ENCODE peak calls at places on chromosomes 13 and 19, in eight cellular contexts. One of them, this sample, is unnamed. For H3K4me1, the result is how much of the 10 kb centered on the place peaks cover.

GRCh38 chr13:110396913-110397379 is 89.9 kb downstream of the COL4A2 start:
- DNase-seq in CD8-positive, alpha-beta T cell: no peak
- DNase-seq in psoas muscle: peak
- DNase-seq in tibial nerve: peak
- DNase-seq in left ventricle myocardium inferior: peak
- DNase-seq in stomach: peak
- DNase-seq in PC-3: peak
- DNase-seq in osteoblast: peak
- DNase-seq in this sample: no peak

GRCh38 chr13:58018020-58018419 is 386.5 kb downstream of the PCDH17 start:
- DNase-seq in stomach: no peak
- DNase-seq in left ventricle myocardium inferior: no peak
- DNase-seq in CD8-positive, alpha-beta T cell: no peak
- DNase-seq in osteoblast: no peak
- DNase-seq in psoas muscle: no peak
- DNase-seq in tibial nerve: no peak
- DNase-seq in PC-3: no peak
- DNase-seq in this sample: no peak

GRCh38 chr13:21175656-21176194 is 627 bp downstream of the SKA3 start:
- DNase-seq in PC-3: no peak
- DNase-seq in CD8-positive, alpha-beta T cell: no peak
- DNase-seq in osteoblast: no peak
- DNase-seq in psoas muscle: no peak
- DNase-seq in left ventricle myocardium inferior: no peak
- DNase-seq in tibial nerve: no peak
- DNase-seq in stomach: no peak
- DNase-seq in this sample: no peak

GRCh38 chr13:42991892-42992584 is at the start of gene EPSTI1:
- DNase-seq in PC-3: peak
- DNase-seq in stomach: peak
- DNase-seq in CD8-positive, alpha-beta T cell: peak
- DNase-seq in osteoblast: peak
- DNase-seq in tibial nerve: peak
- DNase-seq in left ventricle myocardium inferior: peak
- DNase-seq in psoas muscle: peak
- DNase-seq in this sample: no peak

GRCh38 chr19:18098891-18099622 is 1.5 kb downstream of the MAST3 start:
- DNase-seq in stomach: peak
- DNase-seq in left ventricle myocardium inferior: no peak
- DNase-seq in psoas muscle: no peak
- DNase-seq in osteoblast: peak
- DNase-seq in tibial nerve: no peak
- DNase-seq in PC-3: no peak
- DNase-seq in CD8-positive, alpha-beta T cell: no peak
- DNase-seq in this sample: no peak

GRCh38 chr13:19967619-19968018 is 9.1 kb downstream of the ZMYM2 start:
- DNase-seq in psoas muscle: no peak
- DNase-seq in PC-3: no peak
- DNase-seq in CD8-positive, alpha-beta T cell: no peak
- DNase-seq in stomach: no peak
- DNase-seq in osteoblast: peak
- DNase-seq in left ventricle myocardium inferior: no peak
- DNase-seq in tibial nerve: no peak
- DNase-seq in this sample: no peak

GRCh38 chr13:105630411-105630810 is 905.1 kb downstream of the EFNB2 start:
- DNase-seq in left ventricle myocardium inferior: no peak
- DNase-seq in psoas muscle: no peak
- DNase-seq in tibial nerve: no peak
- DNase-seq in osteoblast: no peak
- DNase-seq in PC-3: no peak
- DNase-seq in CD8-positive, alpha-beta T cell: no peak
- DNase-seq in stomach: no peak
- DNase-seq in this sample: no peak

GRCh38 chr19:18717601-18718000 is 34.1 kb downstream of the CRTC1 start:
- DNase-seq in psoas muscle: no peak
- DNase-seq in CD8-positive, alpha-beta T cell: no peak
- DNase-seq in left ventricle myocardium inferior: no peak
- DNase-seq in tibial nerve: no peak
- DNase-seq in PC-3: no peak
- DNase-seq in stomach: no peak
- DNase-seq in osteoblast: no peak
- DNase-seq in this sample: peak

GRCh38 chr13:45879666-45880065 is 28.1 kb upstream of the SIAH3 start:
- DNase-seq in PC-3: peak
- DNase-seq in osteoblast: no peak
- DNase-seq in tibial nerve: no peak
- DNase-seq in left ventricle myocardium inferior: peak
- DNase-seq in stomach: peak
- DNase-seq in CD8-positive, alpha-beta T cell: no peak
- DNase-seq in psoas muscle: peak
- DNase-seq in this sample: no peak

GRCh38 chr19:11379857-11380350 is 4.2 kb downstream of the EPOR start:
- DNase-seq in stomach: no peak
- DNase-seq in CD8-positive, alpha-beta T cell: no peak
- DNase-seq in PC-3: peak
- DNase-seq in psoas muscle: no peak
- DNase-seq in tibial nerve: no peak
- DNase-seq in left ventricle myocardium inferior: no peak
- DNase-seq in osteoblast: peak
- DNase-seq in this sample: no peak

GRCh38 chr19:30158893-30159245 is 213.3 kb upstream of the ZNF536 start:
- DNase-seq in stomach: no peak
- DNase-seq in left ventricle myocardium inferior: no peak
- DNase-seq in CD8-positive, alpha-beta T cell: no peak
- DNase-seq in osteoblast: no peak
- DNase-seq in tibial nerve: no peak
- DNase-seq in psoas muscle: peak
- DNase-seq in PC-3: no peak
- DNase-seq in this sample: no peak

GRCh38 chr19:48899781-48900476 is at the start of gene NUCB1:
- DNase-seq in CD8-positive, alpha-beta T cell: peak
- DNase-seq in osteoblast: peak
- DNase-seq in tibial nerve: peak
- DNase-seq in PC-3: peak
- DNase-seq in left ventricle myocardium inferior: peak
- DNase-seq in psoas muscle: peak
- DNase-seq in stomach: peak
- DNase-seq in this sample: peak
- TF ChIP-seq CTCF in CD8-positive, alpha-beta T cell: no peak
- TF ChIP-seq CTCF in osteoblast: peak
- TF ChIP-seq CTCF in tibial nerve: peak
- TF ChIP-seq CTCF in PC-3: no peak
- TF ChIP-seq CTCF in left ventricle myocardium inferior: peak
- TF ChIP-seq CTCF in psoas muscle: peak
- TF ChIP-seq CTCF in stomach: no peak
- TF ChIP-seq CTCF in this sample: peak

DNA sequence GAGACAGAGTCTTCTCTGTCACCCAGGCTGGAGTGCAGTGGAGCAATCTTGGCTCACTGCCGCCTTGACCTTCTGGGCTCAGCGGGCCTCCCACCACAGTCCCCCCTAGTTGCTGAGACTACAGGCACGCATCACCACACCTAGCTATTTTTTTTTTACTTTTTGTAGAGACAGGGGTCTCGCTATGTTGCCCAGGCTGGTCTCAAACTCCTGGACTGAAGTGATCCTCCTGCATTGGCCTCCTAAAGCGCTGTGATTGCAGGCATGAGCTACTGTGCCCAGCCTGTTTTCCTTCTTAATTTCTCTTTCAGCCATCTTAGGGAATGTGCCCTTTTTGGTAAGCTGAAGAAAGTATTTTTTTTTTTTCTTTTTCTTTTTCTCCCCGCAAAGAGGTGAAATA is 42.6 kb upstream of the RNF113B start:
- DNase-seq in PC-3: no peak
- DNase-seq in tibial nerve: no peak
- DNase-seq in CD8-positive, alpha-beta T cell: no peak
- DNase-seq in osteoblast: no peak
- DNase-seq in psoas muscle: no peak
- DNase-seq in left ventricle myocardium inferior: no peak
- DNase-seq in stomach: no peak
- DNase-seq in this sample: no peak
- H3K4me1 ChIP-seq in PC-3: under half
- H3K4me1 ChIP-seq in tibial nerve: under half
- H3K4me1 ChIP-seq in CD8-positive, alpha-beta T cell: under half
- H3K4me1 ChIP-seq in osteoblast: half or more
- H3K4me1 ChIP-seq in psoas muscle: under half
- H3K4me1 ChIP-seq in left ventricle myocardium inferior: under half
- H3K4me1 ChIP-seq in stomach: half or more
- H3K4me1 ChIP-seq in this sample: under half

GRCh38 chr19:43779820-43780219 is 953 bp downstream of the KCNN4 start:
- DNase-seq in psoas muscle: no peak
- DNase-seq in osteoblast: peak
- DNase-seq in CD8-positive, alpha-beta T cell: no peak
- DNase-seq in tibial nerve: no peak
- DNase-seq in left ventricle myocardium inferior: no peak
- DNase-seq in PC-3: peak
- DNase-seq in stomach: no peak
- DNase-seq in this sample: no peak
- TF ChIP-seq CTCF in psoas muscle: no peak
- TF ChIP-seq CTCF in osteoblast: peak
- TF ChIP-seq CTCF in CD8-positive, alpha-beta T cell: no peak
- TF ChIP-seq CTCF in tibial nerve: no peak
- TF ChIP-seq CTCF in left ventricle myocardium inferior: no peak
- TF ChIP-seq CTCF in PC-3: peak
- TF ChIP-seq CTCF in stomach: no peak
- TF ChIP-seq CTCF in this sample: no peak

GRCh38 chr19:39157275-39157996 is 31.9 kb downstream of the PAK4 start:
- DNase-seq in psoas muscle: no peak
- DNase-seq in left ventricle myocardium inferior: no peak
- DNase-seq in PC-3: no peak
- DNase-seq in CD8-positive, alpha-beta T cell: no peak
- DNase-seq in osteoblast: peak
- DNase-seq in tibial nerve: no peak
- DNase-seq in stomach: no peak
- DNase-seq in this sample: no peak
- H3K4me1 ChIP-seq in psoas muscle: under half
- H3K4me1 ChIP-seq in left ventricle myocardium inferior: under half
- H3K4me1 ChIP-seq in PC-3: under half
- H3K4me1 ChIP-seq in CD8-positive, alpha-beta T cell: under half
- H3K4me1 ChIP-seq in osteoblast: under half
- H3K4me1 ChIP-seq in tibial nerve: under half
- H3K4me1 ChIP-seq in stomach: half or more
- H3K4me1 ChIP-seq in this sample: under half

GRCh38 chr19:51926784-51927741 is at the start of gene ZNF613:
- DNase-seq in osteoblast: peak
- DNase-seq in psoas muscle: peak
- DNase-seq in PC-3: peak
- DNase-seq in stomach: peak
- DNase-seq in tibial nerve: peak
- DNase-seq in CD8-positive, alpha-beta T cell: peak
- DNase-seq in left ventricle myocardium inferior: peak
- DNase-seq in this sample: peak
- TF ChIP-seq CTCF in osteoblast: peak
- TF ChIP-seq CTCF in psoas muscle: peak
- TF ChIP-seq CTCF in PC-3: peak
- TF ChIP-seq CTCF in stomach: no peak
- TF ChIP-seq CTCF in tibial nerve: no peak
- TF ChIP-seq CTCF in CD8-positive, alpha-beta T cell: no peak
- TF ChIP-seq CTCF in left ventricle myocardium inferior: peak
- TF ChIP-seq CTCF in this sample: peak